ENCODE peak calls at places on chromosomes 5 and 9, in seven cellular contexts. One of them, this sample, is unnamed.

GRCh38 chr5:141095263-141095641 is 837 bp downstream of the PCDHB2 start:
- DNase-seq in activated T-cell treated with anti-CD3 and anti-CD28 coated beads for 1 hour: no peak
- DNase-seq in naive B cell: no peak
- DNase-seq in RPMI8226: no peak
- DNase-seq in AML-193: no peak
- DNase-seq in fibroblast of lung: no peak
- DNase-seq in kidney: peak; percentile 41
- DNase-seq in this sample: no peak

GRCh38 chr5:135035678-135036030 is 1.6 kb upstream of the PITX1 start:
- DNase-seq in activated T-cell treated with anti-CD3 and anti-CD28 coated beads for 1 hour: no peak
- DNase-seq in naive B cell: no peak
- DNase-seq in RPMI8226: no peak
- DNase-seq in AML-193: no peak
- DNase-seq in fibroblast of lung: no peak
- DNase-seq in kidney: peak; percentile 30
- DNase-seq in this sample: no peak

GRCh38 chr5:54207566-54207965 is 102.8 kb downstream of the ARL15 start:
- DNase-seq in activated T-cell treated with anti-CD3 and anti-CD28 coated beads for 1 hour: no peak
- DNase-seq in naive B cell: no peak
- DNase-seq in RPMI8226: no peak
- DNase-seq in AML-193: no peak
- DNase-seq in fibroblast of lung: no peak
- DNase-seq in kidney: no peak
- DNase-seq in this sample: no peak

GRCh38 chr5:147880461-147880860 is 1.9 kb downstream of the SCGB3A2 start:
- DNase-seq in activated T-cell treated with anti-CD3 and anti-CD28 coated beads for 1 hour: no peak
- DNase-seq in naive B cell: no peak
- DNase-seq in RPMI8226: no peak
- DNase-seq in AML-193: no peak
- DNase-seq in fibroblast of lung: no peak
- DNase-seq in kidney: no peak
- DNase-seq in this sample: no peak

GRCh38 chr5:13307480-13307879 is 637.0 kb downstream of the DNAH5 start:
- DNase-seq in activated T-cell treated with anti-CD3 and anti-CD28 coated beads for 1 hour: no peak
- DNase-seq in naive B cell: no peak
- DNase-seq in RPMI8226: no peak
- DNase-seq in AML-193: no peak
- DNase-seq in fibroblast of lung: no peak
- DNase-seq in kidney: no peak
- DNase-seq in this sample: no peak

GRCh38 chr5:38640012-38640395 is 83.6 kb upstream of the LIFR start:
- DNase-seq in activated T-cell treated with anti-CD3 and anti-CD28 coated beads for 1 hour: no peak
- DNase-seq in naive B cell: no peak
- DNase-seq in RPMI8226: no peak
- DNase-seq in AML-193: no peak
- DNase-seq in fibroblast of lung: peak; percentile 53
- DNase-seq in kidney: no peak
- DNase-seq in this sample: no peak

GRCh38 chr9:5851445-5851844 is 18.5 kb upstream of the ERMP1 start:
- DNase-seq in activated T-cell treated with anti-CD3 and anti-CD28 coated beads for 1 hour: no peak
- DNase-seq in naive B cell: no peak
- DNase-seq in RPMI8226: no peak
- DNase-seq in AML-193: peak; percentile 97
- DNase-seq in fibroblast of lung: peak; percentile 54
- DNase-seq in kidney: no peak
- DNase-seq in this sample: peak; percentile 44

GRCh38 chr5:52789378-52789777 is 1.7 kb downstream of the ITGA1 start:
- DNase-seq in activated T-cell treated with anti-CD3 and anti-CD28 coated beads for 1 hour: no peak
- DNase-seq in naive B cell: no peak
- DNase-seq in RPMI8226: no peak
- DNase-seq in AML-193: no peak
- DNase-seq in fibroblast of lung: no peak
- DNase-seq in kidney: no peak
- DNase-seq in this sample: no peak

GRCh38 chr5:38660194-38660668 is 103.8 kb upstream of the LIFR start:
- DNase-seq in activated T-cell treated with anti-CD3 and anti-CD28 coated beads for 1 hour: no peak
- DNase-seq in naive B cell: no peak
- DNase-seq in RPMI8226: peak; percentile 69
- DNase-seq in AML-193: no peak
- DNase-seq in fibroblast of lung: no peak
- DNase-seq in kidney: peak; percentile 80
- DNase-seq in this sample: no peak

GRCh38 chr9:130940693-130941576 is 1.9 kb upstream of the FIBCD1 start:
- DNase-seq in activated T-cell treated with anti-CD3 and anti-CD28 coated beads for 1 hour: peak; percentile 65
- DNase-seq in naive B cell: peak; percentile 49
- DNase-seq in RPMI8226: peak; percentile 90
- DNase-seq in AML-193: peak; percentile 2
- DNase-seq in fibroblast of lung: peak; percentile 23
- DNase-seq in kidney: peak; percentile 92
- DNase-seq in this sample: no peak

GRCh38 chr5:175610381-175610780 is 47.5 kb upstream of the HRH2 start:
- DNase-seq in activated T-cell treated with anti-CD3 and anti-CD28 coated beads for 1 hour: no peak
- DNase-seq in naive B cell: no peak
- DNase-seq in RPMI8226: no peak
- DNase-seq in AML-193: no peak
- DNase-seq in fibroblast of lung: no peak
- DNase-seq in kidney: no peak
- DNase-seq in this sample: no peak

GRCh38 chr5:1510631-1511030 is 13.1 kb downstream of the LPCAT1 start:
- DNase-seq in activated T-cell treated with anti-CD3 and anti-CD28 coated beads for 1 hour: no peak
- DNase-seq in naive B cell: no peak
- DNase-seq in RPMI8226: no peak
- DNase-seq in AML-193: no peak
- DNase-seq in fibroblast of lung: no peak
- DNase-seq in kidney: peak; percentile 59
- DNase-seq in this sample: no peak

GRCh38 chr5:180439911-180440769 is 54.0 kb upstream of the CNOT6 start:
- DNase-seq in activated T-cell treated with anti-CD3 and anti-CD28 coated beads for 1 hour: no peak
- DNase-seq in naive B cell: no peak
- DNase-seq in RPMI8226: no peak
- DNase-seq in AML-193: no peak
- DNase-seq in fibroblast of lung: no peak
- DNase-seq in kidney: no peak
- DNase-seq in this sample: no peak

GRCh38 chr9:128034821-128035764 is 32.0 kb downstream of the NAIF1 start:
- DNase-seq in activated T-cell treated with anti-CD3 and anti-CD28 coated beads for 1 hour: peak; percentile 48
- DNase-seq in naive B cell: peak; percentile 77
- DNase-seq in RPMI8226: peak; percentile 94
- DNase-seq in AML-193: peak; percentile 71
- DNase-seq in fibroblast of lung: peak; percentile 55
- DNase-seq in kidney: peak; percentile 91
- DNase-seq in this sample: peak; percentile 67

This sample was measured in KG1.